ENCODE peak calls at places on chromosomes 6 and 20, in five cellular contexts. T is activated T-helper 1 cell treated with Interleukin-2 at 50 U/mL for 16 hours; B is NCI-H460; D is stimulated activated CD4-positive, alpha-beta T cell treated with anti-CD3 and anti-CD28 coated beads, Interleukin-15, amount 100 ng/mL, for 48 hours; X is coronary artery. S is an unnamed sample.
A peak's percentile ranks its signal among the peaks of the same experiment; 100 is the strongest.

GRCh38 chr20:14992071-14992654 is 654.8 kb upstream of the FLRT3 start:
- DNase-seq in T (no peak), B (peak; percentile 36), D (no peak), X (no peak), S (peak; percentile 6)

GRCh38 chr6:122995930-122996796 is at the start of gene CLVS2:
- DNase-seq in T (no peak), B (no peak), D (no peak), X (no peak), S (peak; percentile 68)

GRCh38 chr20:31712564-31713311 is 9.9 kb downstream of the BCL2L1 start:
- DNase-seq in T (no peak), B (no peak), D (no peak), X (peak; percentile 96), S (peak; percentile 30)

GRCh38 chr6:56510984-56511531 is 131.6 kb downstream of the DST start:
- DNase-seq in T (no peak), B (no peak), D (no peak), X (no peak), S (peak; percentile 69)

GRCh38 chr6:158972241-158973233 is 27.5 kb downstream of the RSPH3 start:
- DNase-seq in T (no peak), B (peak; percentile 55), D (no peak), X (no peak), S (peak; percentile 65)

GRCh38 chr6:168313371-168314028 is 6.1 kb downstream of the DACT2 start:
- DNase-seq in T (no peak), B (no peak), D (no peak), X (no peak), S (no peak)

GRCh38 chr6:168043848-168044415 is 35.1 kb downstream of the FRMD1 start:
- DNase-seq in T (no peak), B (no peak), D (no peak), X (no peak), S (no peak)

GRCh38 chr6:96212076-96212475 is 196.3 kb downstream of the FUT9 start:
- DNase-seq in T (no peak), B (no peak), D (no peak), X (no peak), S (no peak)

GRCh38 chr6:43181621-43181941 is 415 bp upstream of the CUL9 start:
- DNase-seq in T (no peak), B (no peak), D (no peak), X (no peak), S (no peak)

GRCh38 chr6:167755461-167755860 is 71.2 kb upstream of the AFDN start:
- DNase-seq in T (no peak), B (no peak), D (no peak), X (no peak), S (no peak)

GRCh38 chr6:149563928-149564325 is 2.2 kb upstream of the GINM1 start:
- DNase-seq in T (no peak), B (no peak), D (no peak), X (no peak), S (no peak)

GRCh38 chr6:169451065-169451840 is 197.6 kb upstream of the THBS2 start:
- DNase-seq in T (no peak), B (no peak), D (no peak), X (no peak), S (no peak)

S was measured in cardiac muscle cell.